ENCODE peak calls at places on chromosomes 4 and X, in ten cellular contexts. M, K, B, P, R, Y, I, J, G and F are unnamed samples.

GRCh38 chrX:11190745-11191510 is 79.8 kb downstream of the HCCS start:
- DNase-seq in M (no peak), K (no peak), B (no peak), P (no peak), R (no peak), Y (no peak), I (no peak), J (no peak), G (no peak), F (no peak)

GRCh38 chr4:87707279-87707918 is 57.3 kb downstream of the DMP1 start:
- DNase-seq in M (no peak), K (no peak), B (no peak), P (no peak), R (no peak), Y (no peak), I (no peak), J (no peak), G (no peak), F (no peak)

GRCh38 chr4:45215976-45216542 is 489.7 kb upstream of the GNPDA2 start:
- DNase-seq in M (no peak), K (no peak), B (no peak), P (no peak), R (no peak), Y (no peak), I (no peak), J (no peak), G (no peak), F (no peak)

GRCh38 chr4:134627386-134627785 is 425.8 kb upstream of the PABPC4L start:
- DNase-seq in M (no peak), K (no peak), B (no peak), P (no peak), R (no peak), Y (no peak), I (no peak), J (no peak), G (no peak), F (no peak)

GRCh38 chr4:3468154-3468553 is 5.0 kb downstream of the DOK7 start:
- DNase-seq in M (no peak), K (no peak), B (no peak), P (no peak), R (no peak), Y (no peak), I (no peak), J (no peak), G (no peak), F (no peak)

GRCh38 chr4:185318679-185319078 is 77.0 kb downstream of the LRP2BP start:
- DNase-seq in M (no peak), K (no peak), B (no peak), P (no peak), R (no peak), Y (no peak), I (no peak), J (no peak), G (no peak), F (no peak)

GRCh38 chrX:105190252-105190853 is 30.1 kb downstream of the TEX13A start:
- DNase-seq in M (no peak), K (peak), B (no peak), P (no peak), R (peak), Y (no peak), I (no peak), J (no peak), G (peak), F (peak)

GRCh38 chr4:26069218-26069617 is 155.2 kb downstream of the SMIM20 start:
- DNase-seq in M (no peak), K (no peak), B (no peak), P (no peak), R (no peak), Y (no peak), I (no peak), J (no peak), G (no peak), F (no peak)

GRCh38 chr4:156495836-156496235 is 475.8 kb downstream of the PDGFC start:
- DNase-seq in M (no peak), K (no peak), B (no peak), P (no peak), R (peak), Y (no peak), I (no peak), J (no peak), G (no peak), F (no peak)

GRCh38 chr4:6834867-6835266 is 52.3 kb downstream of the KIAA0232 start:
- DNase-seq in M (no peak), K (no peak), B (no peak), P (no peak), R (peak), Y (no peak), I (no peak), J (no peak), G (peak), F (no peak)

GRCh38 chr4:16706251-16706650 is 192.2 kb downstream of the LDB2 start:
- DNase-seq in M (no peak), K (no peak), B (no peak), P (no peak), R (no peak), Y (no peak), I (no peak), J (no peak), G (no peak), F (no peak)

GRCh38 chrX:96689951-96690350 is 5.3 kb downstream of the DIAPH2 start:
- DNase-seq in M (no peak), K (no peak), B (no peak), P (no peak), R (no peak), Y (no peak), I (no peak), J (no peak), G (no peak), F (no peak)